ENCODE peak calls at places on chromosomes 7 and 10, in five cellular contexts. R is tibial artery, Q is BJ, P is GM12864, H is endothelial cell. J is an unnamed sample.

GRCh38 chr10:53315709-53316108 is 543.1 kb upstream of the MBL2 start:
- DNase-seq in P (no peak), Q (no peak), H (no peak), R (no peak), J (no peak)

GRCh38 chr10:80459047-80459865 is 5.1 kb downstream of the TSPAN14 start:
- DNase-seq in H (no peak), R (peak; percentile 64), P (peak; percentile 63), Q (peak; percentile 77), J (no peak)

GRCh38 chr7:126303926-126304325 is 948.8 kb downstream of the GRM8 start:
- DNase-seq in Q (no peak), P (no peak), R (no peak), H (no peak), J (no peak)

GRCh38 chr7:116546054-116546453 is 21.2 kb downstream of the CAV1 start:
- DNase-seq in H (no peak), R (no peak), P (no peak), Q (peak; percentile 71), J (no peak)

GRCh38 chr10:120431356-120431755 is 25.7 kb upstream of the PLPP4 start:
- DNase-seq in H (no peak), P (no peak), Q (no peak), R (no peak), J (no peak)

GRCh38 chr7:67618569-67619543 is 622.2 kb downstream of the TYW1 start:
- DNase-seq in H (no peak), P (no peak), R (no peak), Q (no peak), J (no peak)

GRCh38 chr10:21721000-21721670 is 187.1 kb downstream of the MLLT10 start:
- DNase-seq in Q (no peak), P (no peak), R (no peak), H (no peak), J (no peak)

GRCh38 chr7:150976529-150977381 is 1.4 kb downstream of the KCNH2 start:
- DNase-seq in Q (no peak), R (no peak), P (no peak), H (no peak), J (no peak)

GRCh38 chr7:97187067-97187466 is 69.6 kb downstream of the SDHAF3 start:
- DNase-seq in R (no peak), P (no peak), H (no peak), Q (peak; percentile 4), J (no peak)

GRCh38 chr7:131835141-131835540 is 278.7 kb upstream of the PODXL start:
- DNase-seq in Q (no peak), H (no peak), P (no peak), R (no peak), J (no peak)

GRCh38 chr10:118339096-118339495 is 3.0 kb downstream of the FAM204A start:
- DNase-seq in Q (no peak), P (no peak), R (no peak), H (no peak), J (no peak)

GRCh38 chr10:113360870-113361269 is 192.0 kb upstream of the HABP2 start:
- DNase-seq in R (no peak), H (no peak), P (no peak), Q (no peak), J (no peak)

GRCh38 chr10:131180086-131180485 is 131.4 kb downstream of the TCERG1L start:
- DNase-seq in Q (no peak), P (no peak), R (no peak), H (no peak), J (peak; percentile 7)

GRCh38 chr10:62580396-62580795 is 206.2 kb downstream of the ZNF365 start:
- DNase-seq in R (no peak), Q (no peak), H (no peak), P (no peak), J (no peak)

GRCh38 chr7:109772161-109772560 is 1202.5 kb downstream of the DNAJB9 start:
- DNase-seq in H (no peak), P (no peak), R (no peak), Q (no peak), J (no peak)

GRCh38 chr7:117665393-117665792 is 185.6 kb downstream of the CFTR start:
- DNase-seq in H (no peak), R (no peak), Q (no peak), P (no peak), J (no peak)

GRCh38 chr10:92750788-92751533 is 61.2 kb downstream of the HHEX start:
- DNase-seq in P (no peak), H (no peak), R (no peak), Q (peak; percentile 73), J (no peak)

GRCh38 chr7:101814996-101815825 is 2.2 kb upstream of the CUX1 start:
- DNase-seq in H (peak; percentile 73), R (no peak), Q (no peak), P (no peak), J (no peak)

GRCh38 chr7:157427811-157428553 is 91.2 kb downstream of the DNAJB6 start:
- DNase-seq in P (no peak), H (no peak), Q (no peak), R (no peak), J (no peak)

GRCh38 chr10:103793920-103794883 is 61.2 kb downstream of the SH3PXD2A start:
- DNase-seq in H (peak; percentile 14), Q (no peak), P (no peak), R (no peak), J (no peak)

GRCh38 chr10:118950190-118950658 is 79.3 kb upstream of the NANOS1 start:
- DNase-seq in Q (no peak), R (no peak), P (no peak), H (no peak), J (no peak)

GRCh38 chr10:6721964-6722615 is 142.0 kb upstream of the PRKCQ start:
- DNase-seq in P (no peak), R (no peak), Q (peak; percentile 94), H (no peak), J (no peak)

GRCh38 chr10:110485541-110485940 is 12.2 kb upstream of the DUSP5 start:
- DNase-seq in Q (no peak), H (no peak), P (no peak), R (no peak), J (no peak)

GRCh38 chr7:37118029-37118428 is 330.6 kb downstream of the ELMO1 start:
- DNase-seq in Q (no peak), R (no peak), P (no peak), H (no peak), J (no peak)

GRCh38 chr10:82953909-82954308 is 1078.9 kb downstream of the NRG3 start:
- DNase-seq in Q (no peak), P (no peak), R (no peak), H (no peak), J (no peak)

GRCh38 chr10:30036811-30037210 is 22.6 kb downstream of the JCAD start:
- DNase-seq in Q (no peak), P (no peak), R (no peak), H (no peak), J (no peak)
- TF ChIP-seq CTCF in Q (no peak), P (no peak), R (no peak), H (no peak), J (no peak)

DNA sequence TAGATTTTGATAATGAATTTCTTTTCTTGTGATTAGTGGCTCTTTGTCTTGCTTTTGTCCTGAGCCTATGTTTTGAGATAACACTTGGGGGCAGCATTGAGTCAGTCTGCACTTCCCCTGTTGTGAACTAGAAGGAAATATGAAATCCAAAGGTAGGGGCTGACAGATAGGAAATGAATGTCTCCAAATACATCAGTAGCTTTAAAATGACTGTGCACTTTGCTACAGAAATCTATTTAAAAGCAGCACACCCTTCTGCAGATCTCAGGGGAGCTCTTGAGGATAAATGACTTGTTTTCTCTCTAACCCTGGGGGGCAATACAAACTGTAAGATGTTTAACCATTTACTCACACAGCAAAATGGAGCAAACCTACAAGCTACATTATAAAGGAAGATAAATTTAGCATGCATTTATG is 176.0 kb upstream of the MYO3A start:
- DNase-seq in P (peak; percentile 7), Q (no peak), H (peak; percentile 46), R (no peak), J (no peak)
- TF ChIP-seq CTCF in P (peak; percentile 64), Q (no peak), H (peak; percentile 60), R (peak; percentile 12), J (no peak)

GRCh38 chr7:22765609-22766008 is 38.6 kb downstream of the IL6 start:
- DNase-seq in H (no peak), P (peak; percentile 58), R (no peak), Q (no peak), J (no peak)
- TF ChIP-seq CTCF in H (no peak), P (no peak), R (no peak), Q (no peak), J (no peak)

GRCh38 chr10:58152698-58153263 is 114.9 kb downstream of the IPMK start:
- DNase-seq in R (no peak), H (peak; percentile 55), Q (no peak), P (no peak), J (no peak)
- TF ChIP-seq CTCF in R (peak; percentile 37), H (peak; percentile 58), Q (peak; percentile 74), P (peak; percentile 63), J (peak; percentile 21)

GRCh38 chr7:12519682-12520009 is 50.9 kb upstream of the SCIN start:
- DNase-seq in Q (no peak), R (no peak), H (no peak), P (no peak), J (no peak)

GRCh38 chr7:12518920-12519681 is 51.4 kb upstream of the SCIN start:
- DNase-seq in P (no peak), H (peak; percentile 34), Q (no peak), R (no peak), J (no peak)

GRCh38 chr7:12529971-12530710 is 40.4 kb upstream of the SCIN start:
- DNase-seq in Q (no peak), R (no peak), P (no peak), H (no peak), J (no peak)

GRCh38 chr7:12524794-12525386 is 45.6 kb upstream of the SCIN start:
- DNase-seq in H (no peak), P (peak; percentile 19), R (no peak), Q (peak; percentile 7), J (no peak)
- TF ChIP-seq CTCF in H (peak; percentile 84), P (peak; percentile 29), R (peak; percentile 49), Q (peak; percentile 45), J (peak; percentile 18)

DNA sequence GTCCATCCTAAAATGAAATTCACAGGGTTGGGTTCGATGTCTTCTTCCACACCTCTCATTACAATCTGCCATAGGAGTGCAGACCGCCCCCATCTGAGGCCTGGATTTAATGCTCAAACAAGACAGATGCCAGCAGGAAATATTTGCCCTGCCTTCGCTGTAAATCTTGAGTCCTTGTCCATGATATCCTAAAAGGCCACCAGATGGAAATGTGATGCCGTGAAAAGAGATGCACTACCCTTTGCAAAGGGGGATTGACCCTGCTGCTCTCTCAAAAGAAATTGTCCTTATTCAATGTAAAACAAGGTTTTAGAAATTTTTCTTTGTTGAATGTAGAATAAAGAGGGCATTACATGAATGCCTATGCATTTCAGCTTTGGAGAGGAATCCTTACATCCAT is 37.5 kb downstream of the AGAP4 start:
- DNase-seq in R (no peak), H (no peak), P (no peak), Q (no peak), J (no peak)
- TF ChIP-seq CTCF in R (no peak), H (no peak), P (no peak), Q (peak; percentile 23), J (no peak)